ENCODE peak calls at places on chromosomes 3 and 15, in seven cellular contexts. I, G, Y, D, L, B and F are unnamed samples.
A peak's percentile ranks its signal among the peaks of the same experiment; 100 is the strongest.

GRCh38 chr15:32668942-32669341 is 27.4 kb downstream of the SCG5 start:
- DNase-seq in I (peak; percentile 91), G (no peak), Y (no peak), D (no peak), L (no peak), B (no peak), F (no peak)

GRCh38 chr3:26307805-26308204 is 314.8 kb upstream of the LRRC3B start:
- DNase-seq in I (no peak), G (no peak), Y (no peak), D (no peak), L (no peak), B (no peak), F (no peak)

GRCh38 chr15:59237119-59237853 is 30.6 kb downstream of the LDHAL6B start:
- DNase-seq in I (no peak), G (no peak), Y (no peak), D (no peak), L (no peak), B (no peak), F (no peak)

GRCh38 chr3:48466386-48467109 is 20.0 kb downstream of the ATRIP start:
- DNase-seq in I (no peak), G (peak; percentile 35), Y (no peak), D (no peak), L (no peak), B (peak; percentile 69), F (peak; percentile 61)

GRCh38 chr3:146163584-146163983 is 2.6 kb upstream of the PLOD2 start:
- DNase-seq in I (no peak), G (no peak), Y (no peak), D (no peak), L (no peak), B (no peak), F (no peak)

GRCh38 chr15:88463870-88464532 is 3.2 kb downstream of the MRPL46 start:
- DNase-seq in I (no peak), G (no peak), Y (no peak), D (no peak), L (no peak), B (no peak), F (no peak)

GRCh38 chr15:82111918-82112317 is 66.1 kb upstream of the MEX3B start:
- DNase-seq in I (no peak), G (no peak), Y (no peak), D (no peak), L (no peak), B (no peak), F (no peak)

GRCh38 chr3:155944081-155944480 is 73.6 kb downstream of the GMPS start:
- DNase-seq in I (no peak), G (no peak), Y (no peak), D (no peak), L (no peak), B (no peak), F (no peak)

GRCh38 chr3:52022323-52023100 is 26.8 kb upstream of the RPL29 start:
- DNase-seq in I (peak; percentile 43), G (peak; percentile 69), Y (peak; percentile 84), D (no peak), L (no peak), B (no peak), F (no peak)

GRCh38 chr3:3109407-3110298 is 521 bp downstream of the IL5RA start:
- DNase-seq in I (no peak), G (no peak), Y (no peak), D (no peak), L (no peak), B (no peak), F (peak; percentile 22)

GRCh38 chr3:40623567-40623966 is 98.8 kb downstream of the ZNF621 start:
- DNase-seq in I (no peak), G (no peak), Y (no peak), D (no peak), L (no peak), B (no peak), F (no peak)

GRCh38 chr3:187150599-187150998 is 11.3 kb upstream of the RPL39L start:
- DNase-seq in I (peak; percentile 58), G (no peak), Y (no peak), D (peak; percentile 46), L (no peak), B (no peak), F (peak; percentile 56)

GRCh38 chr15:94154255-94154654 is 77.1 kb upstream of the MCTP2 start:
- DNase-seq in I (peak; percentile 9), G (no peak), Y (no peak), D (no peak), L (no peak), B (no peak), F (no peak)

GRCh38 chr3:39154323-39155021 is 1.1 kb upstream of the CSRNP1 start:
- DNase-seq in I (peak; percentile 97), G (no peak), Y (peak; percentile 80), D (no peak), L (no peak), B (peak; percentile 37), F (no peak)

GRCh38 chr15:44666208-44667038 is 3.0 kb upstream of the SPG11 start:
- DNase-seq in I (no peak), G (no peak), Y (no peak), D (no peak), L (no peak), B (no peak), F (peak; percentile 49)

GRCh38 chr15:70492240-70493177 is 270.8 kb downstream of the UACA start:
- DNase-seq in I (peak; percentile 19), G (peak; percentile 64), Y (no peak), D (peak; percentile 56), L (peak; percentile 96), B (no peak), F (peak; percentile 90)

GRCh38 chr3:118637866-118638265 is 396.8 kb downstream of the IGSF11 start:
- DNase-seq in I (no peak), G (no peak), Y (no peak), D (no peak), L (no peak), B (no peak), F (no peak)

GRCh38 chr3:66592061-66592875 is 91.4 kb upstream of the LRIG1 start:
- DNase-seq in I (peak; percentile 66), G (no peak), Y (no peak), D (no peak), L (peak; percentile 46), B (no peak), F (no peak)

GRCh38 chr3:99777708-99778107 is 40.0 kb upstream of the CMSS1 start:
- DNase-seq in I (no peak), G (no peak), Y (no peak), D (no peak), L (no peak), B (no peak), F (no peak)

GRCh38 chr3:106811376-106811775 is 565.9 kb upstream of the CCDC54 start:
- DNase-seq in I (no peak), G (no peak), Y (no peak), D (no peak), L (no peak), B (no peak), F (no peak)

GRCh38 chr3:100761211-100761921 is 52.1 kb downstream of the TFG start:
- DNase-seq in I (peak; percentile 50), G (no peak), Y (no peak), D (no peak), L (no peak), B (no peak), F (no peak)

GRCh38 chr15:40543631-40544294 is 21.1 kb downstream of the CCDC32 start:
- DNase-seq in I (no peak), G (no peak), Y (no peak), D (no peak), L (no peak), B (no peak), F (no peak)

GRCh38 chr3:160140756-160141155 is 84.5 kb upstream of the C3orf80 start:
- DNase-seq in I (no peak), G (no peak), Y (no peak), D (no peak), L (no peak), B (no peak), F (no peak)

GRCh38 chr3:141399979-141400971 is 32.0 kb downstream of the ZBTB38 start:
- DNase-seq in I (peak; percentile 45), G (no peak), Y (no peak), D (no peak), L (no peak), B (no peak), F (no peak)

DNA sequence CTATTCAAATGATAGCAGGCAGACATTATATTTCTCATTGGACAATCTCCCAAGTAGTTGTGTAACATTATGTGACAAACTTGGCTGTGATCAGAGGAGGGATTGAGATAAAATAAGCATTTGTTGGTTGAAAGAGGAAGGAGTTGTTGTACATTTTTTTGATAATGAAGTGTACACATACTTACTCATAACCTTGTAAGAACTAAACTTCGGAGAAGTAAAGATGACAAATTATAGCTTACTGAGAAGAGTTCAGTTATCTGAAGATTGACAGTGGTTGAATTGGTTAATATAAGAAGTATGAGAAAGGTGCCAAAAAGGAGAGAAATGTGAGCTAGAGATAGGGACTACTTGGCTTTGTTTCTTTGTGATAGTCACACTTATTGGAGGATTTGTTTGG is 32.6 kb downstream of the STT3B start:
- DNase-seq in I (no peak), G (no peak), Y (no peak), D (no peak), L (no peak), B (no peak), F (no peak)
- H3K4me1 ChIP-seq in I (peaks cover 57% of the 10 kb centered on the region), G (peaks cover 84% of the 10 kb centered on the region), Y (no peaks in the 10 kb centered on the region), D (peaks cover 42% of the 10 kb centered on the region), L (no peaks in the 10 kb centered on the region), B (peaks cover 51% of the 10 kb centered on the region), F (peaks cover 91% of the 10 kb centered on the region)

GRCh38 chr15:85725564-85725963 is 69.2 kb downstream of the KLHL25 start:
- DNase-seq in I (no peak), G (no peak), Y (peak; percentile 39), D (no peak), L (no peak), B (no peak), F (no peak)
- H3K36me3 ChIP-seq in I (peaks cover 5% of the 10 kb centered on the region), G (peaks cover 92% of the 10 kb centered on the region), Y (peaks cover 15% of the 10 kb centered on the region), D (peaks cover 95% of the 10 kb centered on the region), L (peaks cover 87% of the 10 kb centered on the region), B (peaks cover 58% of the 10 kb centered on the region), F (peaks cover 83% of the 10 kb centered on the region)

GRCh38 chr3:57062119-57062631 is 1.7 kb downstream of the SPATA12 start:
- DNase-seq in I (peak; percentile 52), G (no peak), Y (no peak), D (no peak), L (no peak), B (no peak), F (no peak)
- H3K4me1 ChIP-seq in I (peaks cover 22% of the 10 kb centered on the region), G (peaks cover 24% of the 10 kb centered on the region), Y (no peaks in the 10 kb centered on the region), D (no peaks in the 10 kb centered on the region), L (peaks cover 14% of the 10 kb centered on the region), B (no peaks in the 10 kb centered on the region), F (no peaks in the 10 kb centered on the region)

GRCh38 chr3:148089171-148089570 is 608.5 kb upstream of the AGTR1 start:
- DNase-seq in I (no peak), G (no peak), Y (no peak), D (no peak), L (no peak), B (no peak), F (no peak)
- H3K36me3 ChIP-seq in I (no peaks in the 10 kb centered on the region), G (no peaks in the 10 kb centered on the region), Y (no peaks in the 10 kb centered on the region), D (no peaks in the 10 kb centered on the region), L (no peaks in the 10 kb centered on the region), B (no peaks in the 10 kb centered on the region), F (no peaks in the 10 kb centered on the region)

GRCh38 chr3:189839576-189839975 is 208.4 kb downstream of the TP63 start:
- DNase-seq in I (no peak), G (no peak), Y (no peak), D (no peak), L (no peak), B (no peak), F (no peak)
- H3K4me1 ChIP-seq in I (no peaks in the 10 kb centered on the region), G (no peaks in the 10 kb centered on the region), Y (no peaks in the 10 kb centered on the region), D (no peaks in the 10 kb centered on the region), L (no peaks in the 10 kb centered on the region), B (no peaks in the 10 kb centered on the region), F (no peaks in the 10 kb centered on the region)